ENCODE peak calls at places on chromosomes 16 and 17, in five cellular contexts. One of them, this sample, is unnamed.

GRCh38 chr17:360141-360705 is 7.6 kb upstream of the RPH3AL start:
- DNase-seq in H1: no peak
- DNase-seq in activated B cell treated with CpG ODN at 0.5 μM for 24 hours: no peak
- DNase-seq in neural progenitor cell: no peak
- DNase-seq in left ventricle myocardium inferior: no peak
- DNase-seq in this sample: no peak

GRCh38 chr17:29569245-29569950 is 897 bp downstream of the TP53I13 start:
- DNase-seq in H1: no peak
- DNase-seq in activated B cell treated with CpG ODN at 0.5 μM for 24 hours: no peak
- DNase-seq in neural progenitor cell: peak; percentile 15
- DNase-seq in left ventricle myocardium inferior: no peak
- DNase-seq in this sample: peak; percentile 67

GRCh38 chr17:57940217-57940616 is 15.0 kb downstream of the CUEDC1 start:
- DNase-seq in H1: no peak
- DNase-seq in activated B cell treated with CpG ODN at 0.5 μM for 24 hours: no peak
- DNase-seq in neural progenitor cell: no peak
- DNase-seq in left ventricle myocardium inferior: no peak
- DNase-seq in this sample: no peak

GRCh38 chr17:67047382-67047781 is 3.0 kb downstream of the CACNG1 start:
- DNase-seq in H1: no peak
- DNase-seq in activated B cell treated with CpG ODN at 0.5 μM for 24 hours: no peak
- DNase-seq in neural progenitor cell: no peak
- DNase-seq in left ventricle myocardium inferior: no peak
- DNase-seq in this sample: no peak

GRCh38 chr16:52071101-52071500 is 475.8 kb downstream of the TOX3 start:
- DNase-seq in H1: no peak
- DNase-seq in activated B cell treated with CpG ODN at 0.5 μM for 24 hours: no peak
- DNase-seq in neural progenitor cell: no peak
- DNase-seq in left ventricle myocardium inferior: no peak
- DNase-seq in this sample: no peak

GRCh38 chr16:59543641-59544040 is 809.5 kb upstream of the GOT2 start:
- DNase-seq in H1: no peak
- DNase-seq in activated B cell treated with CpG ODN at 0.5 μM for 24 hours: no peak
- DNase-seq in neural progenitor cell: no peak
- DNase-seq in left ventricle myocardium inferior: no peak
- DNase-seq in this sample: no peak

GRCh38 chr16:8644513-8645140 is 23.1 kb downstream of the METTL22 start:
- DNase-seq in H1: no peak
- DNase-seq in activated B cell treated with CpG ODN at 0.5 μM for 24 hours: no peak
- DNase-seq in neural progenitor cell: no peak
- DNase-seq in left ventricle myocardium inferior: peak; percentile 40
- DNase-seq in this sample: no peak

GRCh38 chr17:19248923-19249574 is 11.9 kb downstream of the EPN2 start:
- DNase-seq in H1: no peak
- DNase-seq in activated B cell treated with CpG ODN at 0.5 μM for 24 hours: no peak
- DNase-seq in neural progenitor cell: no peak
- DNase-seq in left ventricle myocardium inferior: peak; percentile 47
- DNase-seq in this sample: no peak

GRCh38 chr17:12510535-12510934 is 155.2 kb upstream of the MYOCD start:
- DNase-seq in H1: no peak
- DNase-seq in activated B cell treated with CpG ODN at 0.5 μM for 24 hours: no peak
- DNase-seq in neural progenitor cell: no peak
- DNase-seq in left ventricle myocardium inferior: no peak
- DNase-seq in this sample: no peak

GRCh38 chr17:68325961-68326360 is 34.7 kb downstream of the ARSG start:
- DNase-seq in H1: no peak
- DNase-seq in activated B cell treated with CpG ODN at 0.5 μM for 24 hours: no peak
- DNase-seq in neural progenitor cell: no peak
- DNase-seq in left ventricle myocardium inferior: no peak
- DNase-seq in this sample: no peak

GRCh38 chr17:7356072-7356549 is 1.2 kb downstream of the TMEM95 start:
- DNase-seq in H1: peak; percentile 97
- DNase-seq in activated B cell treated with CpG ODN at 0.5 μM for 24 hours: peak; percentile 78
- DNase-seq in neural progenitor cell: peak; percentile 93
- DNase-seq in left ventricle myocardium inferior: peak; percentile 80
- DNase-seq in this sample: peak; percentile 84

GRCh38 chr17:49993423-49994037 is 1.5 kb downstream of the DLX3 start:
- DNase-seq in H1: peak; percentile 74
- DNase-seq in activated B cell treated with CpG ODN at 0.5 μM for 24 hours: peak; percentile 30
- DNase-seq in neural progenitor cell: peak; percentile 76
- DNase-seq in left ventricle myocardium inferior: no peak
- DNase-seq in this sample: no peak

GRCh38 chr17:73091770-73092517 is 544 bp downstream of the SLC39A11 start:
- DNase-seq in H1: no peak
- DNase-seq in activated B cell treated with CpG ODN at 0.5 μM for 24 hours: no peak
- DNase-seq in neural progenitor cell: peak; percentile 71
- DNase-seq in left ventricle myocardium inferior: peak; percentile 22
- DNase-seq in this sample: no peak

GRCh38 chr17:17710728-17711541 is 29.7 kb downstream of the RAI1 start:
- DNase-seq in H1: peak; percentile 74
- DNase-seq in activated B cell treated with CpG ODN at 0.5 μM for 24 hours: no peak
- DNase-seq in neural progenitor cell: peak; percentile 84
- DNase-seq in left ventricle myocardium inferior: no peak
- DNase-seq in this sample: no peak

GRCh38 chr17:5861849-5862248 is 208.3 kb upstream of the WSCD1 start:
- DNase-seq in H1: peak; percentile 39
- DNase-seq in activated B cell treated with CpG ODN at 0.5 μM for 24 hours: no peak
- DNase-seq in neural progenitor cell: no peak
- DNase-seq in left ventricle myocardium inferior: no peak
- DNase-seq in this sample: no peak

DNA sequence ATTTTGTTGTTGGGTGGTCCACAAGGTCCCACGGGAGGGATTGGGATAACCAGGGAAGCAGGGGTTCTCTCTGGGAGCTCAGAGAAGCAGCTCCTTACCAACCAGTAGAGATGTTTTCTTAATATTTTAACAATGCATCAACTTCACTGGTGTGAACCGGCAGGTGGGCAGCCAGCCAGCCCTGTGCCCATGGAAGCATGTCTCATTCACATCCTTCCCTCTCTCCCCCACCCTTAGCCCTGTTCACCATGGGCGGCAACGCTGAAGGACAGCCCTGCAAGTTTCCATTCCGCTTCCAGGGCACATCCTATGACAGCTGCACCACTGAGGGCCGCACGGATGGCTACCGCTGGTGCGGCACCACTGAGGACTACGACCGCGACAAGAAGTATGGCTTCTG is 9.3 kb downstream of the MMP2 start:
- DNase-seq in H1: no peak
- DNase-seq in activated B cell treated with CpG ODN at 0.5 μM for 24 hours: no peak
- DNase-seq in neural progenitor cell: no peak
- DNase-seq in left ventricle myocardium inferior: no peak
- DNase-seq in this sample: no peak
- TF ChIP-seq CTCF in H1: no peak
- TF ChIP-seq CTCF in activated B cell treated with CpG ODN at 0.5 μM for 24 hours: no peak
- TF ChIP-seq CTCF in neural progenitor cell: no peak
- TF ChIP-seq CTCF in left ventricle myocardium inferior: no peak
- TF ChIP-seq CTCF in this sample: no peak

DNA sequence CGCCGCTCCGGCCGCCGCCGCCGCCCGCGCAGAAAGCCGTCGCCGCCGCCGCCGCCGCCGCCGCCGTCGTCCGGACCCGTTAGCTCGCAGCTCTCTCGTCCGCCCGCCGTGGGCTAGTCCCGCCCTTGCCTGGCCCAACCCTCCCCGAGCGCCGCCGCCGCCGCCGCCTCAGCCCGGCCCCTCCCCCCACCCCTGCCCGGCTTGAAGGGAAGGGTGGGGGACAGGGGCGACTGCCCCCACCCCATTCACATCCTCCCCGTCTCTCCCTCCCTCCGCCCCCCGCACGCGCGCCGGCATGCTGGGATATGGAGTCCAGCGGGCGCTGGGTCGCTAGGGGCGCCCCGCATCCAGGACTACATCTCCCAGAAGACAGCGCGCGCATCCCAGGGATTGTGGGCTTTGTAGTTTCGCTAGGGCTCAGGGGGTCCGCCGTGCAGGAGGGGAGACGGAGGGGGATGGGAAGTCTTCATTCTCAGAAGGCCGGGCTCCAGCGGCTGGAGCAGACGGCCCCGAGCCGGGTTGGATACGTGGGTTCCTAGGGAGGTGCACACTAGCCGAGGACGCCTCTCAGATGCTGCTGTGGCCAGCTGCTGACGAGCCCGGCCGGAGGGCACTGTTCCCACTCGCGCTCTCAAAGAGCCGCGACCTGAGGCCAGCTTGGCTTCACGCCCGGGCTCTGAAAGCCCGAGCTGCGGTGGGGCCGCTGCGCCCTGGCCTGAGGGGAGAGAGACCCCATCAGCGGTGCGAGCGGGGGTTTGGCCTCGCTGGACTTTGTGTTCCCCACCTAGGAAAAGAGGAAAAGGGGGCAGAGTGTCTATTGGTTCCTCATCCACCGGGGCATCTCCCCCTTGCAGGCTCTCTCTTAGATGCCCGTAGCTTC is at the start of gene ST3GAL2:
- DNase-seq in H1: peak; percentile 95
- DNase-seq in activated B cell treated with CpG ODN at 0.5 μM for 24 hours: peak; percentile 90
- DNase-seq in neural progenitor cell: peak; percentile 100
- DNase-seq in left ventricle myocardium inferior: peak; percentile 96
- DNase-seq in this sample: peak; percentile 96
- TF ChIP-seq CTCF in H1: no peak
- TF ChIP-seq CTCF in activated B cell treated with CpG ODN at 0.5 μM for 24 hours: no peak
- TF ChIP-seq CTCF in neural progenitor cell: no peak
- TF ChIP-seq CTCF in left ventricle myocardium inferior: no peak
- TF ChIP-seq CTCF in this sample: no peak

GRCh38 chr17:2395258-2396170 is 5.3 kb downstream of the MNT start:
- DNase-seq in H1: no peak
- DNase-seq in activated B cell treated with CpG ODN at 0.5 μM for 24 hours: no peak
- DNase-seq in neural progenitor cell: no peak
- DNase-seq in left ventricle myocardium inferior: no peak
- DNase-seq in this sample: no peak
- TF ChIP-seq CTCF in H1: no peak
- TF ChIP-seq CTCF in activated B cell treated with CpG ODN at 0.5 μM for 24 hours: no peak
- TF ChIP-seq CTCF in neural progenitor cell: peak; percentile 15
- TF ChIP-seq CTCF in left ventricle myocardium inferior: peak; percentile 24
- TF ChIP-seq CTCF in this sample: no peak

GRCh38 chr16:62208934-62209333 is 172.7 kb upstream of the CDH8 start:
- DNase-seq in H1: no peak
- DNase-seq in activated B cell treated with CpG ODN at 0.5 μM for 24 hours: no peak
- DNase-seq in neural progenitor cell: no peak
- DNase-seq in left ventricle myocardium inferior: no peak
- DNase-seq in this sample: no peak

DNA sequence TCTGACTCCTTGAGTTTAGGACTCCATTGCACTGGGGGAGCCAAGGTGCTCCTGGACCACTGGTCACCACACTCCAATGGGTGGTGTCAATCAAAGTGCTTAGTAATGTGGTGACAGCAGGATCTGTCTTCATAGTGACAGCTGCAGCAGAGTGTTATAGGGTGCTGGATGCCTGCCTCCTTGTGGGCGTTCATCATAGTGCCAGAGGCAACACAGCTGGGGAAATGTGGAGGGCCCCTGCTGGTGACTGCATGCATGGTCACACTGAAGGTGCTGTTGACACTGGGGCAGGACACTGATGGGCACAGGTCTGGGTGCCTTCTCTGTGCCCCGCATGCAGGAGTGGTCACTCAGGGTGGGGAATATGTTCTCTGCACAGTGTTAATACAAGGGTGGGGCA is 177.5 kb upstream of the CDH8 start:
- DNase-seq in H1: peak; percentile 60
- DNase-seq in activated B cell treated with CpG ODN at 0.5 μM for 24 hours: no peak
- DNase-seq in neural progenitor cell: peak; percentile 43
- DNase-seq in left ventricle myocardium inferior: no peak
- DNase-seq in this sample: no peak
- TF ChIP-seq CTCF in H1: peak; percentile 98
- TF ChIP-seq CTCF in activated B cell treated with CpG ODN at 0.5 μM for 24 hours: no peak
- TF ChIP-seq CTCF in neural progenitor cell: peak; percentile 57
- TF ChIP-seq CTCF in left ventricle myocardium inferior: no peak
- TF ChIP-seq CTCF in this sample: peak; percentile 43

GRCh38 chr16:88506723-88507122 is 53.6 kb downstream of the ZFPM1 start:
- DNase-seq in H1: no peak
- DNase-seq in activated B cell treated with CpG ODN at 0.5 μM for 24 hours: no peak
- DNase-seq in neural progenitor cell: no peak
- DNase-seq in left ventricle myocardium inferior: no peak
- DNase-seq in this sample: no peak

GRCh38 chr16:88504489-88505404 is 51.7 kb downstream of the ZFPM1 start:
- DNase-seq in H1: no peak
- DNase-seq in activated B cell treated with CpG ODN at 0.5 μM for 24 hours: no peak
- DNase-seq in neural progenitor cell: no peak
- DNase-seq in left ventricle myocardium inferior: no peak
- DNase-seq in this sample: no peak

GRCh38 chr16:88507231-88507743 is 54.2 kb downstream of the ZFPM1 start:
- DNase-seq in H1: no peak
- DNase-seq in activated B cell treated with CpG ODN at 0.5 μM for 24 hours: no peak
- DNase-seq in neural progenitor cell: no peak
- DNase-seq in left ventricle myocardium inferior: no peak
- DNase-seq in this sample: no peak

GRCh38 chr16:88503771-88504488 is 50.9 kb downstream of the ZFPM1 start:
- DNase-seq in H1: no peak
- DNase-seq in activated B cell treated with CpG ODN at 0.5 μM for 24 hours: no peak
- DNase-seq in neural progenitor cell: no peak
- DNase-seq in left ventricle myocardium inferior: no peak
- DNase-seq in this sample: no peak

GRCh38 chr16:88505405-88506082 is 52.5 kb downstream of the ZFPM1 start:
- DNase-seq in H1: peak; percentile 79
- DNase-seq in activated B cell treated with CpG ODN at 0.5 μM for 24 hours: no peak
- DNase-seq in neural progenitor cell: no peak
- DNase-seq in left ventricle myocardium inferior: no peak
- DNase-seq in this sample: no peak
- TF ChIP-seq CTCF in H1: peak; percentile 41
- TF ChIP-seq CTCF in activated B cell treated with CpG ODN at 0.5 μM for 24 hours: no peak
- TF ChIP-seq CTCF in neural progenitor cell: no peak
- TF ChIP-seq CTCF in left ventricle myocardium inferior: peak; percentile 39
- TF ChIP-seq CTCF in this sample: peak; percentile 53